ENCODE peak calls at places on chromosomes 13 and 19, in six cellular contexts. S is neuronal stem cell, K is SJCRH30, P is fibroblast of lung, I is body of pancreas, H is SK-N-SH. N is an unnamed sample.

GRCh38 chr19:5141278-5141925 is 172.5 kb downstream of the KDM4B start:
- DNase-seq in H (no peak), P (peak; percentile 92), I (peak; percentile 85), S (no peak), K (no peak), N (peak; percentile 31)

GRCh38 chr19:6720369-6721112 is at the start of gene C3:
- DNase-seq in H (no peak), S (no peak), P (no peak), I (peak; percentile 69), K (no peak), N (no peak)

GRCh38 chr19:41441321-41441945 is 1.5 kb upstream of the ERICH4 start:
- DNase-seq in S (no peak), P (no peak), H (no peak), I (no peak), K (no peak), N (no peak)

GRCh38 chr19:2827022-2827421 is 7.4 kb downstream of the ZNF554 start:
- DNase-seq in K (no peak), H (no peak), S (no peak), I (no peak), P (no peak), N (no peak)

GRCh38 chr19:57350877-57351805 is at the start of gene ZNF304:
- DNase-seq in K (peak; percentile 96), I (peak; percentile 89), S (peak; percentile 90), P (peak; percentile 96), H (peak; percentile 90), N (peak; percentile 87)

GRCh38 chr13:79434578-79434977 is 28.5 kb upstream of the RBM26 start:
- DNase-seq in K (no peak), H (no peak), I (no peak), P (peak; percentile 67), S (no peak), N (no peak)

GRCh38 chr13:46489586-46490023 is 63.4 kb upstream of the LRCH1 start:
- DNase-seq in K (no peak), I (no peak), S (no peak), P (peak; percentile 88), H (no peak), N (no peak)

GRCh38 chr13:32650705-32651311 is 64.6 kb downstream of the PDS5B start:
- DNase-seq in S (peak; percentile 33), H (peak; percentile 38), P (peak; percentile 59), K (peak; percentile 85), I (peak; percentile 56), N (peak; percentile 3)

GRCh38 chr19:46860846-46861690 is at the start of gene ARHGAP35:
- DNase-seq in K (peak; percentile 94), H (peak; percentile 92), P (no peak), I (peak; percentile 31), S (no peak), N (no peak)

GRCh38 chr19:35248310-35249145 is at the start of gene LSR:
- DNase-seq in H (no peak), P (no peak), I (peak; percentile 96), S (peak; percentile 88), K (no peak), N (no peak)

GRCh38 chr13:111027481-111028439 is 87.3 kb upstream of the ARHGEF7 start:
- DNase-seq in I (no peak), S (no peak), P (no peak), K (no peak), H (no peak), N (no peak)

GRCh38 chr19:14361824-14362223 is 19.4 kb upstream of the ADGRE5 start:
- DNase-seq in I (no peak), P (no peak), S (no peak), K (peak; percentile 60), H (peak; percentile 63), N (no peak)

GRCh38 chr19:42281175-42282035 is 12.4 kb downstream of the CIC start:
- DNase-seq in K (peak; percentile 74), I (peak; percentile 71), P (peak; percentile 75), H (no peak), S (peak; percentile 39), N (no peak)

GRCh38 chr13:30292325-30292724 is 15.0 kb downstream of the KATNAL1 start:
- DNase-seq in I (no peak), H (no peak), S (no peak), P (no peak), K (no peak), N (no peak)

GRCh38 chr13:42477588-42478190 is 96.3 kb upstream of the TNFSF11 start:
- DNase-seq in I (peak; percentile 25), H (no peak), S (no peak), K (no peak), P (no peak), N (no peak)

GRCh38 chr19:6427131-6427530 is 2.5 kb upstream of the KHSRP start:
- DNase-seq in S (no peak), H (no peak), P (no peak), I (no peak), K (no peak), N (no peak)

GRCh38 chr19:2302319-2303208 is 5.4 kb downstream of the LINGO3 start:
- DNase-seq in K (peak; percentile 95), H (no peak), P (peak; percentile 46), I (peak; percentile 55), S (peak; percentile 63), N (peak; percentile 70)

GRCh38 chr13:59340151-59340550 is 823.6 kb downstream of the DIAPH3 start:
- DNase-seq in P (no peak), S (no peak), K (no peak), H (no peak), I (no peak), N (no peak)

GRCh38 chr13:108657520-108657919 is 28.1 kb downstream of the MYO16 start:
- DNase-seq in I (no peak), S (no peak), H (no peak), P (no peak), K (no peak), N (no peak)

GRCh38 chr13:94120878-94121277 is 358.6 kb downstream of the DCT start:
- DNase-seq in H (no peak), P (no peak), I (no peak), K (no peak), S (no peak), N (no peak)

GRCh38 chr13:83738407-83738806 is 143.9 kb downstream of the SLITRK1 start:
- DNase-seq in K (no peak), S (no peak), I (no peak), P (no peak), H (no peak), N (no peak)

GRCh38 chr13:22927008-22927393 is 253.8 kb upstream of the SGCG start:
- DNase-seq in I (no peak), K (no peak), H (no peak), S (no peak), P (no peak), N (no peak)
- H3K27ac ChIP-seq in I (no peak overlapping the region), K (no peak overlapping the region), H (no peak overlapping the region), S (no peak overlapping the region), P (no peak overlapping the region), N (no peak overlapping the region)

GRCh38 chr13:50444726-50445125 is 398.8 kb downstream of the DLEU7 start:
- DNase-seq in H (no peak), K (no peak), I (no peak), S (no peak), P (peak; percentile 77), N (no peak)
- H3K27ac ChIP-seq in H (no peak overlapping the region), K (no peak overlapping the region), I (no peak overlapping the region), S (no peak overlapping the region), P (no peak overlapping the region), N (no peak overlapping the region)

DNA sequence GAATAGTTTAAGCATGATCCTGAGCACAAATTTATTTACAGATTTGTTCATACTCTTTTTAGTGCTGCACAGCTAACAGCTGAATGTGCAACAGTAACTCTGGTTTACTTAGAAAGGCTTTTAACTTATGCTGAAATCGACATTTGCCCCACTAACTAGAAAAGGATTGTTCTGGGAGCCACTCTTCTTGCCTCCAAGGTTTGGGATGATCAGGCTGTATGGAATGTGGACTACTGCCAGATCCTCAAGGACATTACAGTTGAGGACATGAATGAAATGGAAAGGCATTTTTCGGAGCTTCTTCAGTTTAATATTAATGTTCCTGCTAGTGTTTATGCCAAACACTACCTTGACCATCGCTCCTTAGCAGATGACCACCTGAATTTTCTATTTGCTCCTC is 16.0 kb downstream of the ZNF100 start:
- DNase-seq in H (no peak), K (no peak), S (no peak), P (peak; percentile 59), I (no peak), N (no peak)
- H3K27ac ChIP-seq in H (no peak overlapping the region), K (no peak overlapping the region), S (no peak overlapping the region), P (no peak overlapping the region), I (no peak overlapping the region), N (no peak overlapping the region)

DNA sequence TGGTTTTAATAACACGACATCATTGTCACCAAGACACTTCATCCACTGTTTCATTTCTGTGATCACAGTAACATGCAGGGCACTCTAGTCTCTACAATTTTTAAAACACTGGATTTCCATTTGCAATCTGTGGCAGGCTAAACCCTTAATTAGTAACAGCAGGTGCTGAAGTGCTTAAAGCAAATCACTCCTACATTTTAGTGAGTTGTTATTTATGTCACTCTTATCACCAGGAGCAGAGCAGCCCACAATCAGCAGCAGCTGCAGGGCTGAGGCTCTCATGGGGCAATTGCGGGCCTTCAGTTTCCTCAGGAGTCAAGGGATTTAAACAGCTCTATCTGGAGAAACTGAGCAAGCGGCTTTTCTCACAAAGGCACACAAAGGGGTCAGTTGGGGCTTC is 1.6 kb downstream of the SOHLH2 start:
- DNase-seq in H (no peak), K (peak; percentile 64), S (no peak), P (no peak), I (no peak), N (no peak)
- H3K27ac ChIP-seq in H (no peak overlapping the region), K (no peak overlapping the region), S (no peak overlapping the region), P (no peak overlapping the region), I (no peak overlapping the region), N (no peak overlapping the region)

DNA sequence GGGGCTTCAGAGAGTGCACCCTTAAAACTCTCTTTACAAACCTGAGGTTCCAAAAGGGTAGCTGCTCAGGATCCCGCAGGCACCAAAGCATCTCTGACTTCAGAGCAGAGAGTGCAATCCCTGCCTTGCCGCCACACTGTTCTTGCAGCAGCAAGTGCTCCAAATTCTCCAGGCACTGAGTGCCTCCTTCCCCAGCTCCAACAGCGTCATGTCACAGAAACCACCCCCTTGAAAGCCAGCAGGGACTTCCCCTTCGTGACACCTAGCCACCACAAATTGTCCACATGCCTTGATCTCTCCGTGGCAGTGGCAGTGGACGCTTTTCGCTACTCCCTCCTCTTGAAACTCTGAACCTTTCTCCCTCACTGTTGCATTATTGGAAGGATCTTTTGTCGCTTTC is 39.9 kb downstream of the MBNL2 start:
- DNase-seq in K (no peak), H (no peak), P (no peak), I (no peak), S (no peak), N (no peak)
- H3K27ac ChIP-seq in K (no peak overlapping the region), H (no peak overlapping the region), P (no peak overlapping the region), I (no peak overlapping the region), S (no peak overlapping the region), N (peak overlapping the region; percentile 16)

DNA sequence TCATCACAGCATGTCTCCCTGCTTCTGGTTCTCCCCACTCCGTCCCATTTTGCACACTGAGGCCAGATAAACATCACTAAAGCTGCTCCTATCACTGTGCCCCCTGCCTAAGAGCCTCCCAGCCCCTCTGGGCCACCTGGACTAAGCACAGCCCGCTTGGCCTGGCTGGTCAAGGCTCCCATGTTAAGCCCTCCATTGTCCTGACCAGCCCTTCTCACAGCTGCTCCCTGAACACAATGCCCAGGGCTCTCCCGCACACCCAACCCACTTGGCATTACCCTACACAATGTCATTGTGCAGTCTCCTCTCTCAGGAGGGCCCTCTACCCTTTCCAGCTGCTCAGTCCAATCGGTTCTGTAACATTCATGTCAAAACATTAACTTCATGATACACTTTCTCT is 133.4 kb downstream of the NUFIP1 start:
- DNase-seq in P (no peak), K (no peak), H (no peak), I (no peak), S (no peak), N (no peak)
- H3K27ac ChIP-seq in P (no peak overlapping the region), K (no peak overlapping the region), H (no peak overlapping the region), I (peak overlapping the region; percentile 98), S (no peak overlapping the region), N (no peak overlapping the region)